ENCODE peak calls at places on chromosome 18, in six cellular contexts. J is cerebellum, F is sigmoid colon, G is NCI-H2171 treated with DMSO at 0.1 percent for 48 hours, V is tibial artery, U is foreskin fibroblast. I is an unnamed sample.

GRCh38 chr18:62585274-62586147 is 62.7 kb downstream of the ZCCHC2 start:
- DNase-seq in G (no peak), F (no peak), V (no peak), U (no peak), J (no peak), I (no peak)

GRCh38 chr18:58225101-58225500 is 181.1 kb downstream of the NEDD4L start:
- DNase-seq in J (no peak), U (peak; percentile 22), F (no peak), V (no peak), G (no peak), I (no peak)

GRCh38 chr18:50686409-50686808 is 126.5 kb downstream of the MAPK4 start:
- DNase-seq in F (no peak), U (no peak), V (no peak), G (no peak), J (no peak), I (no peak)

GRCh38 chr18:44968336-44968735 is 287.6 kb downstream of the SETBP1 start:
- DNase-seq in F (no peak), V (no peak), G (no peak), U (no peak), J (no peak), I (no peak)

GRCh38 chr18:67932261-67932660 is 415.7 kb upstream of the DSEL start:
- DNase-seq in U (no peak), F (no peak), V (no peak), J (no peak), G (no peak), I (no peak)

GRCh38 chr18:79630266-79631095 is 49.1 kb upstream of the CTDP1 start:
- DNase-seq in F (no peak), J (no peak), U (no peak), V (peak; percentile 43), G (no peak), I (no peak)

GRCh38 chr18:12883003-12883683 is 894 bp downstream of the PTPN2 start:
- DNase-seq in V (no peak), J (peak; percentile 75), U (no peak), F (no peak), G (peak; percentile 23), I (no peak)

GRCh38 chr18:48711651-48712486 is 173.0 kb downstream of the CTIF start:
- DNase-seq in J (peak; percentile 81), V (no peak), G (peak; percentile 19), F (no peak), U (peak; percentile 62), I (no peak)

GRCh38 chr18:11607897-11608296 is 1.5 kb upstream of the SLC35G4 start:
- DNase-seq in F (no peak), U (no peak), J (no peak), V (no peak), G (no peak), I (no peak)

GRCh38 chr18:32701288-32701687 is 71.5 kb downstream of the KLHL14 start:
- DNase-seq in U (no peak), J (no peak), G (no peak), F (no peak), V (no peak), I (no peak)

GRCh38 chr18:2811416-2811815 is 35.4 kb upstream of the EMILIN2 start:
- DNase-seq in U (no peak), V (no peak), J (no peak), F (no peak), G (no peak), I (no peak)

GRCh38 chr18:38563396-38563980 is 997.9 kb upstream of the CELF4 start:
- DNase-seq in G (no peak), V (no peak), J (no peak), F (no peak), U (no peak), I (no peak)

GRCh38 chr18:67094123-67094522 is 422.4 kb downstream of the DSEL start:
- DNase-seq in U (no peak), V (no peak), G (no peak), F (no peak), J (no peak), I (no peak)

GRCh38 chr18:22314001-22314400 is 103.7 kb downstream of the CTAGE1 start:
- DNase-seq in G (no peak), F (no peak), J (no peak), U (peak; percentile 22), V (no peak), I (no peak)

GRCh38 chr18:79687806-79688205 is 8.2 kb downstream of the CTDP1 start:
- DNase-seq in F (no peak), U (peak; percentile 13), V (peak; percentile 54), G (no peak), J (no peak), I (peak; percentile 54)

GRCh38 chr18:55048892-55049291 is 89.6 kb upstream of the CCDC68 start:
- DNase-seq in F (no peak), V (no peak), G (no peak), J (no peak), U (peak; percentile 23), I (no peak)

GRCh38 chr18:48319796-48320638 is 89.2 kb downstream of the ZBTB7C start:
- DNase-seq in J (no peak), G (no peak), F (no peak), U (no peak), V (no peak), I (no peak)

GRCh38 chr18:61690418-61691138 is 202.2 kb downstream of the RNF152 start:
- DNase-seq in F (no peak), U (no peak), J (no peak), G (no peak), V (no peak), I (no peak)

GRCh38 chr18:62621546-62621945 is 93.8 kb upstream of the PHLPP1 start:
- DNase-seq in G (no peak), V (no peak), F (no peak), U (no peak), J (no peak), I (peak; percentile 24)

GRCh38 chr18:63299837-63300787 is 19.5 kb downstream of the BCL2 start:
- DNase-seq in J (no peak), F (no peak), U (no peak), V (no peak), G (no peak), I (no peak)

GRCh38 chr18:74411475-74411874 is 45.6 kb downstream of the DIPK1C start:
- DNase-seq in V (no peak), U (no peak), J (no peak), F (no peak), G (no peak), I (no peak)

GRCh38 chr18:76819411-76820136 is 2.8 kb upstream of the ZNF236 start:
- DNase-seq in J (no peak), V (no peak), F (peak; percentile 39), U (no peak), G (no peak), I (no peak)

GRCh38 chr18:43234889-43235288 is 42.4 kb downstream of the SYT4 start:
- DNase-seq in G (no peak), V (no peak), J (no peak), F (no peak), U (no peak), I (no peak)

I was measured in coronary artery.